ENCODE peak calls at places on chromosomes 13 and 19, in ten cellular contexts. F is esophagus squamous epithelium, D is colonic mucosa, J is GM06990, K is Calu3, C is OCI-LY7, I is progenitor cell of endocrine pancreas, U is activated B cell treated with CpG ODN at 0.5 μM for 24 hours, Z is HL-60, S is fibroblast of mammary gland. G is an unnamed sample.

GRCh38 chr19:17778621-17779280 is 16.2 kb upstream of the B3GNT3 start:
- DNase-seq in F (no peak), D (peak), J (no peak), K (no peak), C (no peak), I (no peak), U (no peak), Z (no peak), S (no peak), G (no peak)

GRCh38 chr13:107767119-107767518 is 448.2 kb downstream of the LIG4 start:
- DNase-seq in F (no peak), D (no peak), J (no peak), K (no peak), C (no peak), I (no peak), U (no peak), Z (no peak), S (no peak), G (no peak)

GRCh38 chr13:112134150-112135075 is 67.5 kb downstream of the SOX1 start:
- DNase-seq in F (no peak), D (no peak), J (no peak), K (no peak), C (no peak), I (no peak), U (no peak), Z (no peak), S (no peak), G (no peak)

GRCh38 chr13:43572601-43573360 is 214.0 kb downstream of the ENOX1 start:
- DNase-seq in F (no peak), D (no peak), J (no peak), K (no peak), C (no peak), I (no peak), U (no peak), Z (no peak), S (peak), G (no peak)

GRCh38 chr19:54850930-54851329 is 687 bp downstream of the KIR3DL2 start:
- DNase-seq in F (no peak), D (no peak), J (no peak), K (no peak), C (no peak), I (no peak), U (no peak), Z (no peak), S (no peak), G (no peak)

GRCh38 chr19:52270266-52270885 is 989 bp downstream of the ZNF766 start:
- DNase-seq in F (no peak), D (no peak), J (peak), K (peak), C (no peak), I (no peak), U (no peak), Z (peak), S (peak), G (peak)

GRCh38 chr19:38650180-38650775 is 2.8 kb downstream of the ACTN4 start:
- DNase-seq in F (no peak), D (peak), J (no peak), K (no peak), C (no peak), I (no peak), U (no peak), Z (no peak), S (no peak), G (no peak)

GRCh38 chr13:106464076-106464475 is 71.4 kb downstream of the EFNB2 start:
- DNase-seq in F (no peak), D (no peak), J (no peak), K (no peak), C (no peak), I (no peak), U (no peak), Z (peak), S (no peak), G (no peak)

GRCh38 chr13:109783815-109784589 is 2.4 kb downstream of the IRS2 start:
- DNase-seq in F (no peak), D (no peak), J (no peak), K (no peak), C (no peak), I (no peak), U (no peak), Z (no peak), S (no peak), G (no peak)

GRCh38 chr13:109769921-109770320 is 16.5 kb downstream of the IRS2 start:
- DNase-seq in F (no peak), D (no peak), J (no peak), K (no peak), C (no peak), I (no peak), U (no peak), Z (no peak), S (no peak), G (no peak)

GRCh38 chr13:27379126-27379525 is 45.3 kb upstream of the GTF3A start:
- DNase-seq in F (no peak), D (no peak), J (no peak), K (no peak), C (no peak), I (no peak), U (no peak), Z (no peak), S (no peak), G (no peak)

GRCh38 chr19:47714339-47714738 is 1.1 kb downstream of the EHD2 start:
- DNase-seq in F (no peak), D (no peak), J (no peak), K (no peak), C (no peak), I (no peak), U (no peak), Z (no peak), S (peak), G (no peak)

GRCh38 chr13:113397606-113398425 is 33.9 kb upstream of the GRTP1 start:
- DNase-seq in F (no peak), D (no peak), J (no peak), K (no peak), C (no peak), I (peak), U (no peak), Z (no peak), S (no peak), G (no peak)

GRCh38 chr13:100526299-100527030 is 62.1 kb downstream of the GGACT start:
- DNase-seq in F (no peak), D (no peak), J (no peak), K (no peak), C (no peak), I (no peak), U (no peak), Z (no peak), S (no peak), G (no peak)

GRCh38 chr19:1235625-1236538 is 1.9 kb downstream of the CBARP start:
- DNase-seq in F (no peak), D (no peak), J (no peak), K (no peak), C (no peak), I (no peak), U (no peak), Z (no peak), S (peak), G (no peak)

GRCh38 chr19:50531171-50531612 is 17.5 kb upstream of the ASPDH start:
- DNase-seq in F (no peak), D (no peak), J (no peak), K (no peak), C (no peak), I (no peak), U (no peak), Z (no peak), S (no peak), G (no peak)

GRCh38 chr19:32287811-32288227 is 57.6 kb upstream of the ZNF507 start:
- DNase-seq in F (no peak), D (peak), J (no peak), K (peak), C (peak), I (peak), U (no peak), Z (peak), S (peak), G (no peak)

GRCh38 chr13:99960663-99961440 is 10.7 kb downstream of the ZIC5 start:
- DNase-seq in F (no peak), D (no peak), J (no peak), K (no peak), C (no peak), I (no peak), U (no peak), Z (no peak), S (no peak), G (no peak)

GRCh38 chr19:46859637-46860124 is 1.1 kb upstream of the ARHGAP35 start:
- DNase-seq in F (no peak), D (peak), J (no peak), K (no peak), C (no peak), I (no peak), U (no peak), Z (no peak), S (peak), G (no peak)

GRCh38 chr13:110391273-110391672 is 84.2 kb downstream of the COL4A2 start:
- DNase-seq in F (no peak), D (no peak), J (no peak), K (no peak), C (no peak), I (no peak), U (no peak), Z (no peak), S (peak), G (no peak)

GRCh38 chr19:55600336-55601028 is 394 bp downstream of the ZNF524 start:
- DNase-seq in F (peak), D (no peak), J (no peak), K (no peak), C (peak), I (peak), U (no peak), Z (peak), S (no peak), G (no peak)

GRCh38 chr13:99004931-99005330 is 27.1 kb upstream of the DOCK9 start:
- DNase-seq in F (no peak), D (no peak), J (no peak), K (no peak), C (peak), I (no peak), U (no peak), Z (no peak), S (no peak), G (no peak)

GRCh38 chr13:62358646-62358932 is 942.9 kb upstream of the PCDH20 start:
- DNase-seq in F (no peak), D (no peak), J (no peak), K (no peak), C (no peak), I (no peak), U (no peak), Z (no peak), S (no peak), G (no peak)

GRCh38 chr13:112777637-112778406 is 88.0 kb downstream of the ATP11A start:
- DNase-seq in F (no peak), D (no peak), J (no peak), K (no peak), C (no peak), I (no peak), U (no peak), Z (no peak), S (no peak), G (no peak)

GRCh38 chr13:68190826-68191225 is 960.7 kb upstream of the PCDH9 start:
- DNase-seq in F (no peak), D (no peak), J (no peak), K (peak), C (no peak), I (no peak), U (no peak), Z (no peak), S (peak), G (no peak)

GRCh38 chr19:9878511-9879196 is 43.5 kb downstream of the PIN1 start:
- DNase-seq in F (no peak), D (no peak), J (no peak), K (no peak), C (no peak), I (no peak), U (no peak), Z (no peak), S (no peak), G (no peak)

GRCh38 chr13:27043013-27043412 is 128.6 kb downstream of the USP12 start:
- DNase-seq in F (no peak), D (no peak), J (no peak), K (peak), C (no peak), I (no peak), U (no peak), Z (no peak), S (peak), G (no peak)

GRCh38 chr13:68078457-68078856 is 848.3 kb upstream of the PCDH9 start:
- DNase-seq in F (no peak), D (no peak), J (no peak), K (no peak), C (no peak), I (no peak), U (no peak), Z (no peak), S (no peak), G (no peak)

GRCh38 chr13:30216111-30216510 is 91.2 kb downstream of the KATNAL1 start:
- DNase-seq in F (no peak), D (no peak), J (no peak), K (no peak), C (no peak), I (no peak), U (no peak), Z (no peak), S (no peak), G (no peak)

GRCh38 chr13:105778196-105778595 is 757.3 kb downstream of the EFNB2 start:
- DNase-seq in F (no peak), D (no peak), J (no peak), K (no peak), C (no peak), I (no peak), U (no peak), Z (no peak), S (peak), G (no peak)

GRCh38 chr13:33217256-33217655 is 68.3 kb downstream of the STARD13 start:
- DNase-seq in F (no peak), D (no peak), J (no peak), K (no peak), C (no peak), I (no peak), U (no peak), Z (no peak), S (no peak), G (no peak)

GRCh38 chr13:33341861-33342452 is 56.4 kb upstream of the STARD13 start:
- DNase-seq in F (no peak), D (no peak), J (no peak), K (no peak), C (no peak), I (no peak), U (no peak), Z (no peak), S (no peak), G (no peak)

GRCh38 chr13:98445340-98446233 is 131.3 kb downstream of the STK24 start:
- DNase-seq in F (no peak), D (peak), J (peak), K (peak), C (peak), I (peak), U (peak), Z (peak), S (peak), G (peak)

DNA sequence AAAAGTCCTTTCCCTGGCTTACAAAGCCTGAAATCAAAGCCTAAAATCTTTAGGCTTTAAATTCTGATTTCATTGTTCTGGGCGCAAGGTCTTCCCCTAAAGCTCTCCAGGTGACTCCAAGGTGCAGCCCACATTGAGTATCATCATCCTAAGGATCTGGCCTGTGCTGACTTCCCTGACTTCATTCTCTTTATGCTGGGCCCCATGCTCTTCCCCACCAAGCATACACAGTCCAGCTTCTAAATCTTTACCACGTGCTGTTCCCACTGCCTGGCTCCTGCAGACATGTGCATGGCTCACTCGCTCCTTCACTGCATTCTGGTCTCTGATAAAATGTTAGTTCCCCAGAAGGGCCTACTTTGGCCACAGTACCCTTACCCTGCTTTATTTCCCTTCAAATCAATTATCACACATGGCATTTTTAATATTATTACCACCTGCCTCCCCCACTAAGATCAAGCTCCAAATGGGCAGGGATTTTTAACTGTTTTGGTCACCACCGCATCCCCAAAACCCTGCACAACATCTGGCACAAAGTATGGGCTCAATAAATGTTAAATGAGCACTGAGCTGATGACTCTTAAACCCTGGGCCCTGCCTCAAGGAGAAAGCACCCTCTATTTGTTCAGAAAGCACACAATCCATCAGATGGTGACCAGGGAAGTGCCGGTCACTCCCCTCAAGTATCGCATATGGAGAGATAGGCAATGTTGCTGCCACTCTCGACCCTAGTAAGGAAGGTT is 3.3 kb downstream of the FBL start:
- DNase-seq in F (no peak), D (no peak), J (no peak), K (no peak), C (no peak), I (no peak), U (no peak), Z (no peak), S (no peak), G (no peak)
- TF ChIP-seq CTCF in F (no peak), D (no peak), J (no peak), K (peak), C (no peak), I (no peak), U (no peak), Z (no peak), S (no peak), G (no peak)

DNA sequence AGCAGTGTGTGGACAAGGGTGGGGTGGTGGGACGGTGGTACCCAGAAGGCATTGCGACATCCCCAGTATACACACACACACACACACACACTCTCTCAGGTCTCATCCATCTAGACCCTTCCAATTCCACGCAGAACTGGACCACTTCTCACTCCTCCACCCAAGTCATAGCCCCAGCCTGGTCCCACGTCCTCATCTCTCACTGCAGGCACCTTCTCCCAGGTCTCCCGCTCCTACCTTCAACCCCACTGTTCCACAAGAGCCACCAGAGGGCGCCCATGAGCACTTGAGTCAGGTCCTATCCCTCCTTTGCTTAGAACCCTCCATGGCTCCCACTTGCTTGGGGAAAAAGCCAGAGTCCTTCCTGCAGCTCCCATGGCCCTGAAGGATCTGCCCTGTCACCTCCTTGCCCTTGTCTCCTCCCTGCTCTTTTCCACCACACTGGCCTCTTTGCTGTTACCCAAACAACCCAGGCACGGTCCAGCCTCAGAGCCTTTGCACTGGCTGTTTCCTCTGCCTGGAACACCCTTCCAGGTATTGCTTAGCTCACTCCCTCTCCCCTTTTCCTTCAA is 62.6 kb downstream of the IER2 start:
- DNase-seq in F (no peak), D (peak), J (peak), K (peak), C (peak), I (no peak), U (peak), Z (peak), S (peak), G (peak)
- TF ChIP-seq CTCF in F (peak), D (peak), J (peak), K (peak), C (peak), I (peak), U (no peak), Z (peak), S (peak), G (peak)

GRCh38 chr13:83340170-83340569 is 542.1 kb downstream of the SLITRK1 start:
- DNase-seq in F (no peak), D (no peak), J (no peak), K (no peak), C (no peak), I (no peak), U (no peak), Z (no peak), S (no peak), G (no peak)
- TF ChIP-seq CTCF in F (no peak), D (no peak), J (no peak), K (no peak), C (no peak), I (no peak), U (no peak), Z (no peak), S (no peak), G (no peak)

DNA sequence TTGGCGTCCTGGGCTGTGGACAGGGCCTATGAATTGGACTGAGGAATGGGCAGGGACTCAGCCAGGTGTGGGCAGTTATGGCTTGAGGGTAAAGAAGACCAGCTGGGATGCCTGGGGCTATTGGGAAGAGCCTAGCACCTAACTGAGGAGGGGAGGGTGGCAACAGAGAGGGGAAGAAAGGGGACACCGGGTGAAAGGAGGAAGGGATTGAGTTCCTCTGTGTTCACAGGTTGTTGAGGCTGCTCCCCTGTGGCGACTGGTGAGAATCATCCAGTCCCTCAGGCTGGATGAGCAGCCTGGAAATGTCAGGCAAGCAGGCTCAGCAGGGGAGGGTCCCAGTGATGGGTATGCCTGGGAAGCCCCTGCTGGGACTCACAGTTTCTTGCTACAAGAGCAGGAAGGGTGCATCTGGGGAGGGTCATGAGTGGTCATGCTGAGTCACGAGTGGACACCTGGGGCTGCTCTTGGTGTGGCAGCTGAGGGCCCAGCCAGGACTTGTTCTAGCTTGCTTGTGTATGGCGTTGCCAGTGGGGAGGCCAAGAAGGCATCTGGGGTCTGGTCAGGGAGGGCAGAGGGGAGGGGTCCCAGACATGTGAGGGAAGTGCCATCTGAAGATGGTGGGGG is 1.4 kb downstream of the ZNF324 start:
- DNase-seq in F (no peak), D (no peak), J (no peak), K (no peak), C (no peak), I (no peak), U (no peak), Z (no peak), S (no peak), G (no peak)
- TF ChIP-seq CTCF in F (no peak), D (no peak), J (no peak), K (no peak), C (no peak), I (no peak), U (no peak), Z (no peak), S (no peak), G (no peak)

GRCh38 chr19:3599776-3600183 is 6.9 kb downstream of the TBXA2R start:
- DNase-seq in F (no peak), D (no peak), J (no peak), K (no peak), C (no peak), I (no peak), U (no peak), Z (no peak), S (no peak), G (no peak)
- TF ChIP-seq CTCF in F (no peak), D (no peak), J (no peak), K (no peak), C (no peak), I (peak), U (no peak), Z (no peak), S (no peak), G (no peak)

G was measured in GM13976.